ENCODE peak calls at places on chromosomes 3 and 15, in seven cellular contexts. B is M059J, X is ovary, H is T-cell, E is omental fat pad, I is NCI-H748 treated with DMSO at 0.1 percent for 48 hours, U is NCI-H69. N is an unnamed sample.

GRCh38 chr3:112818289-112818688 is 28.4 kb downstream of the CD200R1L start:
- DNase-seq in B (peak; percentile 38), X (no peak), H (no peak), E (no peak), I (no peak), U (no peak), N (no peak)

GRCh38 chr3:69738291-69738690 is 973 bp upstream of the MITF start:
- DNase-seq in B (peak; percentile 27), X (no peak), H (no peak), E (no peak), I (no peak), U (no peak), N (no peak)

GRCh38 chr3:23761440-23761896 is 44.3 kb upstream of the UBE2E1 start:
- DNase-seq in B (peak; percentile 56), X (no peak), H (no peak), E (no peak), I (no peak), U (peak; percentile 50), N (no peak)

GRCh38 chr15:101156061-101156460 is 95.8 kb downstream of the CHSY1 start:
- DNase-seq in B (no peak), X (no peak), H (no peak), E (no peak), I (no peak), U (no peak), N (no peak)

GRCh38 chr3:151873433-151873832 is at the start of gene SUCNR1:
- DNase-seq in B (peak; percentile 45), X (no peak), H (no peak), E (no peak), I (no peak), U (peak; percentile 12), N (no peak)

GRCh38 chr3:106440672-106441071 is 571.9 kb upstream of the CBLB start:
- DNase-seq in B (no peak), X (no peak), H (no peak), E (no peak), I (no peak), U (peak; percentile 35), N (no peak)

GRCh38 chr3:156535162-156535627 is 19.7 kb downstream of the SSR3 start:
- DNase-seq in B (peak; percentile 99), X (peak; percentile 71), H (no peak), E (no peak), I (no peak), U (peak; percentile 16), N (no peak)

GRCh38 chr3:37646865-37647264 is 214.8 kb upstream of the CTDSPL start:
- DNase-seq in B (peak; percentile 2), X (no peak), H (no peak), E (no peak), I (no peak), U (no peak), N (no peak)

GRCh38 chr15:39936187-39936586 is 2.3 kb downstream of the EIF2AK4 start:
- DNase-seq in B (peak; percentile 86), X (no peak), H (no peak), E (no peak), I (no peak), U (no peak), N (no peak)

GRCh38 chr3:149975919-149976318 is 5.2 kb upstream of the PFN2 start:
- DNase-seq in B (no peak), X (no peak), H (no peak), E (no peak), I (no peak), U (peak; percentile 10), N (no peak)

GRCh38 chr3:20865811-20866210 is 679.8 kb upstream of the SGO1 start:
- DNase-seq in B (no peak), X (no peak), H (no peak), E (no peak), I (no peak), U (no peak), N (no peak)

GRCh38 chr3:24607281-24607680 is 112.6 kb upstream of the THRB start:
- DNase-seq in B (no peak), X (no peak), H (no peak), E (no peak), I (no peak), U (no peak), N (no peak)